ENCODE peak calls at places on chromosomes 7 and 10, in five cellular contexts. One of them, this sample, is unnamed.

GRCh38 chr7:155214328-155214986 is 83.2 kb upstream of the INSIG1 start:
- DNase-seq in heart right ventricle: no peak
- DNase-seq in ovary: no peak
- DNase-seq in kidney: peak; percentile 49
- DNase-seq in aorta: peak; percentile 35
- DNase-seq in this sample: peak; percentile 72

GRCh38 chr10:104922810-104923209 is 281.7 kb downstream of the SORCS3 start:
- DNase-seq in heart right ventricle: no peak
- DNase-seq in ovary: no peak
- DNase-seq in kidney: no peak
- DNase-seq in aorta: no peak
- DNase-seq in this sample: no peak

GRCh38 chr7:683526-684205 is 42.8 kb upstream of the DNAAF5 start:
- DNase-seq in heart right ventricle: no peak
- DNase-seq in ovary: no peak
- DNase-seq in kidney: peak; percentile 60
- DNase-seq in aorta: no peak
- DNase-seq in this sample: no peak

GRCh38 chr10:112663181-112663879 is 216.3 kb downstream of the VTI1A start:
- DNase-seq in heart right ventricle: no peak
- DNase-seq in ovary: no peak
- DNase-seq in kidney: no peak
- DNase-seq in aorta: no peak
- DNase-seq in this sample: no peak

GRCh38 chr7:93027044-93027443 is 90.7 kb downstream of the SAMD9 start:
- DNase-seq in heart right ventricle: no peak
- DNase-seq in ovary: no peak
- DNase-seq in kidney: no peak
- DNase-seq in aorta: no peak
- DNase-seq in this sample: no peak

GRCh38 chr7:134701272-134701671 is 54.6 kb downstream of the BPGM start:
- DNase-seq in heart right ventricle: no peak
- DNase-seq in ovary: no peak
- DNase-seq in kidney: no peak
- DNase-seq in aorta: no peak
- DNase-seq in this sample: no peak

GRCh38 chr10:105950410-105950809 is 1214.1 kb downstream of the SORCS1 start:
- DNase-seq in heart right ventricle: peak; percentile 39
- DNase-seq in ovary: no peak
- DNase-seq in kidney: no peak
- DNase-seq in aorta: peak; percentile 44
- DNase-seq in this sample: no peak

GRCh38 chr10:72879245-72879644 is 14.3 kb upstream of the OIT3 start:
- DNase-seq in heart right ventricle: no peak
- DNase-seq in ovary: no peak
- DNase-seq in kidney: no peak
- DNase-seq in aorta: no peak
- DNase-seq in this sample: no peak

GRCh38 chr7:91630581-91631370 is 249.7 kb downstream of the MTERF1 start:
- DNase-seq in heart right ventricle: no peak
- DNase-seq in ovary: no peak
- DNase-seq in kidney: no peak
- DNase-seq in aorta: no peak
- DNase-seq in this sample: no peak

GRCh38 chr10:70455213-70455630 is 13.7 kb upstream of the NODAL start:
- DNase-seq in heart right ventricle: no peak
- DNase-seq in ovary: no peak
- DNase-seq in kidney: no peak
- DNase-seq in aorta: no peak
- DNase-seq in this sample: no peak

GRCh38 chr7:82263880-82264751 is 179.5 kb downstream of the CACNA2D1 start:
- DNase-seq in heart right ventricle: no peak
- DNase-seq in ovary: no peak
- DNase-seq in kidney: no peak
- DNase-seq in aorta: no peak
- DNase-seq in this sample: no peak

GRCh38 chr10:103355906-103356599 is 5.1 kb upstream of the PCGF6 start:
- DNase-seq in heart right ventricle: no peak
- DNase-seq in ovary: no peak
- DNase-seq in kidney: no peak
- DNase-seq in aorta: no peak
- DNase-seq in this sample: no peak

GRCh38 chr7:38021892-38022291 is 101.5 kb downstream of the EPDR1 start:
- DNase-seq in heart right ventricle: no peak
- DNase-seq in ovary: no peak
- DNase-seq in kidney: no peak
- DNase-seq in aorta: no peak
- DNase-seq in this sample: no peak

GRCh38 chr7:131657881-131658280 is 101.5 kb upstream of the PODXL start:
- DNase-seq in heart right ventricle: peak; percentile 40
- DNase-seq in ovary: no peak
- DNase-seq in kidney: no peak
- DNase-seq in aorta: no peak
- DNase-seq in this sample: no peak

GRCh38 chr10:100327701-100328009 is 2.4 kb downstream of the PKD2L1 start:
- DNase-seq in heart right ventricle: no peak
- DNase-seq in ovary: no peak
- DNase-seq in kidney: no peak
- DNase-seq in aorta: no peak
- DNase-seq in this sample: no peak

GRCh38 chr10:43667317-43667731 is 18.6 kb upstream of the ZNF32 start:
- DNase-seq in heart right ventricle: no peak
- DNase-seq in ovary: no peak
- DNase-seq in kidney: no peak
- DNase-seq in aorta: no peak
- DNase-seq in this sample: peak; percentile 78

GRCh38 chr10:80397014-80397413 is 11.3 kb upstream of the PRXL2A start:
- DNase-seq in heart right ventricle: peak; percentile 49
- DNase-seq in ovary: no peak
- DNase-seq in kidney: no peak
- DNase-seq in aorta: no peak
- DNase-seq in this sample: no peak

GRCh38 chr10:62814901-62815372 is 1.2 kb downstream of the EGR2 start:
- DNase-seq in heart right ventricle: no peak
- DNase-seq in ovary: no peak
- DNase-seq in kidney: peak; percentile 80
- DNase-seq in aorta: no peak
- DNase-seq in this sample: peak; percentile 88

GRCh38 chr10:98055875-98056516 is 25.6 kb upstream of the CRTAC1 start:
- DNase-seq in heart right ventricle: no peak
- DNase-seq in ovary: no peak
- DNase-seq in kidney: no peak
- DNase-seq in aorta: no peak
- DNase-seq in this sample: no peak

GRCh38 chr7:128410092-128410665 is 397 bp upstream of the IMPDH1 start:
- DNase-seq in heart right ventricle: no peak
- DNase-seq in ovary: no peak
- DNase-seq in kidney: no peak
- DNase-seq in aorta: peak; percentile 81
- DNase-seq in this sample: peak; percentile 88

GRCh38 chr10:102274062-102274461 is 28.7 kb downstream of the GBF1 start:
- DNase-seq in heart right ventricle: no peak
- DNase-seq in ovary: no peak
- DNase-seq in kidney: no peak
- DNase-seq in aorta: no peak
- DNase-seq in this sample: no peak

GRCh38 chr7:100546129-100546867 is 7.3 kb downstream of the AGFG2 start:
- DNase-seq in heart right ventricle: no peak
- DNase-seq in ovary: peak; percentile 41
- DNase-seq in kidney: no peak
- DNase-seq in aorta: no peak
- DNase-seq in this sample: no peak

GRCh38 chr7:100545636-100546128 is 6.7 kb downstream of the AGFG2 start:
- DNase-seq in heart right ventricle: peak; percentile 40
- DNase-seq in ovary: peak; percentile 84
- DNase-seq in kidney: peak; percentile 86
- DNase-seq in aorta: peak; percentile 74
- DNase-seq in this sample: peak; percentile 72

GRCh38 chr7:100543586-100543985 is 4.6 kb downstream of the AGFG2 start:
- DNase-seq in heart right ventricle: no peak
- DNase-seq in ovary: no peak
- DNase-seq in kidney: no peak
- DNase-seq in aorta: no peak
- DNase-seq in this sample: no peak

GRCh38 chr7:100544386-100544785 is 5.4 kb downstream of the AGFG2 start:
- DNase-seq in heart right ventricle: no peak
- DNase-seq in ovary: no peak
- DNase-seq in kidney: no peak
- DNase-seq in aorta: no peak
- DNase-seq in this sample: no peak

GRCh38 chr7:100544949-100545635 is 6.1 kb downstream of the AGFG2 start:
- DNase-seq in heart right ventricle: no peak
- DNase-seq in ovary: no peak
- DNase-seq in kidney: no peak
- DNase-seq in aorta: no peak
- DNase-seq in this sample: peak; percentile 31
- H3K4me1 ChIP-seq in heart right ventricle: peaks cover 53% of the 10 kb centered on the region
- H3K4me1 ChIP-seq in ovary: peaks cover 52% of the 10 kb centered on the region
- H3K4me1 ChIP-seq in kidney: peaks cover 39% of the 10 kb centered on the region
- H3K4me1 ChIP-seq in aorta: peaks cover 21% of the 10 kb centered on the region
- H3K4me1 ChIP-seq in this sample: peaks cover 61% of the 10 kb centered on the region

DNA sequence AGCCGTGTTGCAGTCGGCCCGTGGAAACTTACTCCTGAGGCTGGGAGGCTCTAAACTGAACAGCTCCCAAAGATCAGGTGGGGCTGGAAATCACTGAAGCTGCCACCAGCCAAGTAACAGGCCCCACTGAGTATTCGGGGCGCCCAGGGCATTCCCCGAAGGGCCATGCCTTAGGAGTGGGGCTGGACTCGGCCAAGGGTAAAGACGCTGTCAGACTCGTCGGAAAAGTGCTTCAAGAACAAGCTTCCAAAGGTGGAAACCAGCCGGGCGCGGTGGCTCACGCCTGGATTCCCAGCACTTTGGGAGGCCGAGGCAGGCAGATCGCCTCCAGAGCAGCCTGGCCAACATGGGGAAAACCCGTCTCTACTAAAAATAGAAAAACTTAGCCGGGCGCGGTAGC is 102.8 kb downstream of the GALNT11 start:
- DNase-seq in heart right ventricle: no peak
- DNase-seq in ovary: no peak
- DNase-seq in kidney: no peak
- DNase-seq in aorta: no peak
- DNase-seq in this sample: no peak
- H3K36me3 ChIP-seq in heart right ventricle: peaks cover 86% of the 10 kb centered on the region
- H3K36me3 ChIP-seq in ovary: no peaks in the 10 kb centered on the region
- H3K36me3 ChIP-seq in kidney: peaks cover 19% of the 10 kb centered on the region
- H3K36me3 ChIP-seq in aorta: peaks cover 14% of the 10 kb centered on the region
- H3K36me3 ChIP-seq in this sample: peaks cover 5% of the 10 kb centered on the region

GRCh38 chr10:124219655-124220054 is 126.3 kb upstream of the CHST15 start:
- DNase-seq in heart right ventricle: no peak
- DNase-seq in ovary: no peak
- DNase-seq in kidney: no peak
- DNase-seq in aorta: no peak
- DNase-seq in this sample: no peak

GRCh38 chr10:124220547-124220946 is 127.1 kb upstream of the CHST15 start:
- DNase-seq in heart right ventricle: no peak
- DNase-seq in ovary: no peak
- DNase-seq in kidney: no peak
- DNase-seq in aorta: no peak
- DNase-seq in this sample: no peak

GRCh38 chr10:124217031-124217430 is 123.6 kb upstream of the CHST15 start:
- DNase-seq in heart right ventricle: no peak
- DNase-seq in ovary: no peak
- DNase-seq in kidney: no peak
- DNase-seq in aorta: no peak
- DNase-seq in this sample: no peak

GRCh38 chr10:124220971-124221355 is 127.6 kb upstream of the CHST15 start:
- DNase-seq in heart right ventricle: no peak
- DNase-seq in ovary: no peak
- DNase-seq in kidney: peak; percentile 76
- DNase-seq in aorta: no peak
- DNase-seq in this sample: no peak

DNA sequence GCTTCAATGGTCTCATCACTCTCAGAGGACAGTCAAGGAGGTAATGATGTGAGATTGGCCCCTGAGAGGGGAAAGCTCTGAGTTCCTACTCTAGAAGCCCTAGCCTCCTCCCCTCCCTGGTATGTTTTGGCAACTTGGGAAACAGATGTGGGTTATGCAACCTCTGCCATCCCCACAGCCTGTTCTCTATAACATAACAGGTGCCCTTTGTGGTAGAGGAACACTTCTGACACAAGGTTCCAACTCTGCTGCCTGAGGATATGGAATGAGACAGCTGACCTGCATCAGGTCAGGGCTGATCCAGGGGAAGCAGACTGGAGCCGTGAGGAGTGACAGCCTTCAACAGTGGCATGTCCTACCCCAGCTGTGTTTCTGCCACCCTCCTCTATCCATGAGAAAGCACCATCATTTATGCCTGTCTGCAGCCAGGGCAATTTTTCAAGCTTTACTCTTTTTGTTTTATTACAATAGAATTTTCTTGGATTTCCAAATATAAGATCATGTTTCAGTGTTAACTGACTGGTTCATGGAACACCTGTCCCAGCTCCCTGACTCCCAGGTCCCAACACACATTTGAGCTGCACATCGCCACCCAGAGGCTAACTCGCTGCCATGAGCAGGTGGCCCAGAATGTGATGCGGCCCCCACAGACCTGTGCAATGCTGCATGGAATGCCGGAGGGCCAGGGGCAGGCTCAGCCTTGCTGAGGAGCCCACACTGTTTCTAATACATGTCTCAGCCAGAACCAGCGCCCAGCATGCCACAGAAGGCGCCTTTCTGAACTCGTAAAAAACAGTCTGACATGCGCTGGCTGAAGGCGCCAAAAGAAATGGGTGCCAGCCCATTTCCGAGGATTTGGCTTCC is 124.7 kb upstream of the CHST15 start:
- DNase-seq in heart right ventricle: no peak
- DNase-seq in ovary: no peak
- DNase-seq in kidney: no peak
- DNase-seq in aorta: no peak
- DNase-seq in this sample: peak; percentile 40
- H3K4me3 ChIP-seq in heart right ventricle: no peak overlapping the region
- H3K4me3 ChIP-seq in ovary: no peak overlapping the region
- H3K4me3 ChIP-seq in kidney: no peak overlapping the region
- H3K4me3 ChIP-seq in aorta: no peak overlapping the region
- H3K4me3 ChIP-seq in this sample: no peak overlapping the region

GRCh38 chr10:95287281-95287680 is 3.5 kb downstream of the PDLIM1 start:
- DNase-seq in heart right ventricle: no peak
- DNase-seq in ovary: no peak
- DNase-seq in kidney: no peak
- DNase-seq in aorta: no peak
- DNase-seq in this sample: no peak
- H3K4me1 ChIP-seq in heart right ventricle: peaks cover 52% of the 10 kb centered on the region
- H3K4me1 ChIP-seq in ovary: no peaks in the 10 kb centered on the region
- H3K4me1 ChIP-seq in kidney: peaks cover under 1% of the 10 kb centered on the region
- H3K4me1 ChIP-seq in aorta: peaks cover 4% of the 10 kb centered on the region
- H3K4me1 ChIP-seq in this sample: peaks cover 34% of the 10 kb centered on the region

GRCh38 chr7:47893721-47894365 is 54.4 kb downstream of the PKD1L1 start:
- DNase-seq in heart right ventricle: no peak
- DNase-seq in ovary: no peak
- DNase-seq in kidney: no peak
- DNase-seq in aorta: no peak
- DNase-seq in this sample: no peak
- H3K36me3 ChIP-seq in heart right ventricle: peaks cover 32% of the 10 kb centered on the region
- H3K36me3 ChIP-seq in ovary: no peaks in the 10 kb centered on the region
- H3K36me3 ChIP-seq in kidney: no peaks in the 10 kb centered on the region
- H3K36me3 ChIP-seq in aorta: no peaks in the 10 kb centered on the region
- H3K36me3 ChIP-seq in this sample: no peaks in the 10 kb centered on the region